ENCODE peak calls at places on chromosomes 7 and 10, in nine cellular contexts. O, Q, Z, T, A, R, J, W and B are unnamed samples.

GRCh38 chr10:91357497-91357896 is 52.6 kb upstream of the HECTD2 start:
- DNase-seq in R (no peak), O (no peak), W (no peak), A (no peak), Q (no peak), T (no peak), J (no peak), Z (no peak), B (no peak)

GRCh38 chr7:65448824-65449504 is 75.3 kb downstream of the ZNF92 start:
- DNase-seq in R (no peak), W (peak; percentile 72), T (no peak), J (no peak), O (no peak), A (peak; percentile 85), Z (no peak), Q (peak; percentile 1), B (no peak)

GRCh38 chr7:120729300-120729699 is 128.6 kb downstream of the TSPAN12 start:
- DNase-seq in R (no peak), Q (no peak), A (peak; percentile 28), O (no peak), T (no peak), J (no peak), W (peak; percentile 51), Z (no peak), B (no peak)

GRCh38 chr10:61244261-61244775 is 208.9 kb downstream of the TMEM26 start:
- DNase-seq in W (no peak), Q (no peak), R (no peak), T (no peak), Z (no peak), J (no peak), A (no peak), O (no peak), B (no peak)

GRCh38 chr10:73433538-73433867 is at the start of gene MSS51:
- DNase-seq in R (no peak), O (no peak), Z (no peak), J (no peak), T (no peak), A (no peak), W (no peak), Q (no peak), B (no peak)

GRCh38 chr7:114026486-114027089 is 107.8 kb upstream of the PPP1R3A start:
- DNase-seq in A (peak; percentile 41), W (peak; percentile 52), O (no peak), Z (no peak), R (peak; percentile 33), T (peak; percentile 25), J (no peak), Q (peak; percentile 48), B (no peak)

GRCh38 chr7:88964418-88964817 is 168.9 kb upstream of the TEX47 start:
- DNase-seq in R (no peak), Z (no peak), J (no peak), Q (no peak), O (no peak), T (no peak), A (no peak), W (no peak), B (no peak)

GRCh38 chr10:132136097-132136521 is 50.6 kb upstream of the DPYSL4 start:
- DNase-seq in R (no peak), W (no peak), T (no peak), Q (no peak), J (peak; percentile 5), O (no peak), A (no peak), Z (peak; percentile 42), B (no peak)

GRCh38 chr7:31735991-31736982 is 49.3 kb downstream of the PPP1R17 start:
- DNase-seq in Z (no peak), R (peak; percentile 78), A (peak; percentile 48), J (peak; percentile 79), Q (peak; percentile 64), T (peak; percentile 50), W (peak; percentile 51), O (peak; percentile 71), B (no peak)

GRCh38 chr7:135536160-135536559 is 21.6 kb upstream of the NUP205 start:
- DNase-seq in W (peak; percentile 37), T (no peak), R (no peak), A (peak; percentile 72), Z (no peak), J (no peak), O (no peak), Q (peak; percentile 46), B (no peak)

GRCh38 chr7:11379641-11380040 is 406.0 kb downstream of the PHF14 start:
- DNase-seq in R (no peak), O (no peak), Q (no peak), T (no peak), A (no peak), W (no peak), J (no peak), Z (no peak), B (no peak)

DNA sequence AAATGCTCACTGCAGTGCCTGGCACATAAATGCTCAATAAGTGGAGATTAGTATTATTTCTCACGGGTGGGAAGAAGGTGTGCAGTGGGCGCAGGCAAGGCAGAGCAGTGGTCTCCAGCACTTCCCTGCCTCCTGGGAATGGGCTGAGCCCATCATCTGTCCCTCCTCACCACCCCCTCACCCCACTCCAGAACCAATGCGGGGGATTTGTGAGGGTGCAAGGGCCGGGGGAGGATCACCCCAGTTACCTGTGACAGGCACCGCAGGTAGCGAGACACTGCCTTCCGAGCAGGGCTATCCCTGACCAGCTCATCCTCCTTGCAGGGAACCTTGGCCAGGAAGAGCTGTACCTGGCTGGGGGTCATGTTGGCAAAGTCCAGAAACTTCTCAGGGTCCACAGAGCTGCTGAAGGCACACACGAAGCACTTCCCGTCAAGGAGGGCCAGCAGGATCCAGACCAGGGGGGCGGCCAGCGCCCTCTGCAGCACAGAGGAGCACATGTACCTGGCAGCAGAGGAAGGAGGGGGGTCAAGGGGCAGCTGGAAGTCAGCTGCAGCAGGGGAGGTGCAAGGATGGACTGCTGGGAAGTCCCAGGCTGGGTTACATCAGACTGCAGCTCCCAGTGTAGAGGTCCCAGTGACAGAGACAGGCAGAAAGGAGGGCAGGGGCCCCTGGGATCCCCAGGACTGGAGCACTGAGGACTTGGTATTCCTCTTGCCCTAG is 2.8 kb downstream of the CALHM3 start:
- DNase-seq in T (no peak), O (no peak), R (peak; percentile 48), J (peak; percentile 73), A (no peak), W (no peak), Z (no peak), Q (peak; percentile 39), B (no peak)
- TF ChIP-seq CTCF in T (no peak), O (no peak), R (no peak), J (peak; percentile 27), A (peak; percentile 45), W (no peak), Z (no peak), Q (no peak), B (no peak)

DNA sequence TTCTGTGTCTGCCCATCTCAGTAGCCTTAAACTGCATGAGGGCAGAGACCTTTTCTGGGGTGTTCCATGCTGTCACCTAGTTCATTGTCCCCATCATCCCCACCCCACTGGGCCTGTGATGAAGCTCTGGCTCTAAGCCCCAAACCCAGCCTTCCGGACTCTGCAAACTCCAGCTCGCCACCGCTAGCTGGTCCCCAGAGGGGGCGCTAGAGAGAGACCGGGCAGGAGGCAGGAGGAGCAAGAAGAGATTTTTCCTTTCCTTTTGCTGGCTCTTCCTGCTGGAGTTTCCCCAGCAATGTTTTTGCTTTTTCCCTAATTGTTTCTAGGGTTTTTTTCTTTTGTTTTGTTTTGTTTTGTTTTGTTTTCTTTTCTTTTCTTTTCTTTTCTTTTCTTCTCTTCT is 234.4 kb downstream of the TEX36 start:
- DNase-seq in J (peak; percentile 83), A (no peak), R (peak; percentile 41), Z (no peak), O (no peak), T (no peak), Q (peak; percentile 53), W (peak; percentile 4), B (no peak)
- TF ChIP-seq CTCF in J (peak; percentile 92), A (peak; percentile 66), R (peak; percentile 51), Z (peak; percentile 23), O (no peak), T (no peak), Q (peak; percentile 48), W (peak; percentile 31), B (no peak)

GRCh38 chr7:137828456-137828855 is 18.3 kb downstream of the DGKI start:
- DNase-seq in R (no peak), Z (no peak), A (no peak), Q (no peak), W (no peak), J (no peak), O (no peak), T (no peak), B (no peak)

GRCh38 chr7:137834552-137834951 is 12.2 kb downstream of the DGKI start:
- DNase-seq in T (no peak), R (no peak), J (no peak), O (no peak), Z (no peak), W (no peak), Q (no peak), A (no peak), B (no peak)

GRCh38 chr7:137825489-137825888 is 21.3 kb downstream of the DGKI start:
- DNase-seq in Z (no peak), A (no peak), O (no peak), W (no peak), R (no peak), Q (no peak), T (no peak), J (no peak), B (no peak)

GRCh38 chr7:137832382-137832781 is 14.4 kb downstream of the DGKI start:
- DNase-seq in Z (no peak), R (no peak), Q (no peak), W (no peak), O (no peak), J (no peak), T (no peak), A (no peak), B (no peak)

DNA sequence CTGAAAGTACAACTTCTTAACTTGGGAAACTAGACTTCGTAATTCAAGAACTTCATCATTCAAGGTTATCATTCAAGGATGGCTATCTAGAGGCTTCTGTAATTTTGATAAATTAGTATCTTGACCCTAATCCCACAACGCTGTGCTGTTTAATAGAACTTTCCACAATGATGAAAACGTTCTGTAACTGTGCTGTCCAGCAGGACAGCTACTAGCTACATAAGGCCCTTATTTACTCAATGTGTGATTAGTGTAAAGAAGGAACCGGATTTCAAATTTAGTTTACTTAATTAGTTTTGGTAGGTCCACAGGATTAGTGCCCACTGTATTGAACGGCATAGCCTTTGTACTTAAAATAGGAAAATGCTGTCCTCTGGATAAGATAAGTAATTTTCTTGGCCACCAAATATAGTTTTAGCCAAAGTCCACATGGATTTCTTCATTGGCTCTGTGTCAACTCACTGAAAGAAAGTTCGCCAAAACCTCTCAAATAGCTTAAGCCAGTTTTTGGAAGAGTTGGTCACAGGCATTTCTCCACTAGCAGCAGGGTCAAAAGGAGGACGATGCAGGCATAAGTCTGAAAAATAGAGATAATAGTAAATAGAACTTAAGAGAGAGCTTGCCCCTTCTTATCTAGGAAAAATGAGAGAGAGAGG is 17.3 kb downstream of the DGKI start:
- DNase-seq in J (no peak), W (no peak), Q (no peak), A (no peak), R (no peak), Z (no peak), T (no peak), O (no peak), B (no peak)
- TF ChIP-seq CTCF in J (no peak), W (no peak), Q (no peak), A (no peak), R (no peak), Z (no peak), T (no peak), O (no peak), B (no peak)

DNA sequence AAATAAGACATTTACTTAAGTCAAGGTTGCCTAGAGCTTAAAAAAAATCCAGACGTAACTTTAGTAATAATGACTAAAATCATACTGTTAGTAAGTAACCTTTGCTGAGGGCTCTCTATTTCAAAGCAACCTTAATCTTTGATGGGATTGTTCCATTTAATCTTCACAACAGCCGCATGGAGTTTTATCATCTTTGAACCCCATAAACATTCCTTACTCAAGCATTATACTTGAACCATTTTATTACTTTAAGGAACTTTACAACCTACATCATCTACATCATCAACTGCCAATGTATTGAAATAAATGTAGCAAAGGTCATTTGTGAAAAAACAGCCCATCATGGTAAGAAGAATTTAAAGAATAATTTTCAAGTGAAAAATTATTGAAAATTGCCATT is 23.0 kb upstream of the CACNB2 start:
- DNase-seq in J (no peak), A (no peak), Q (no peak), W (no peak), O (no peak), Z (no peak), T (no peak), R (no peak), B (no peak)
- TF ChIP-seq CTCF in J (no peak), A (no peak), Q (no peak), W (no peak), O (no peak), Z (no peak), T (no peak), R (no peak), B (no peak)